ENCODE peak calls at places on chromosomes 13 and 19, in four cellular contexts. Y, W, R and V are unnamed samples.

GRCh38 chr19:49447485-49448431 is 3.9 kb downstream of the PIH1D1 start:
- DNase-seq in R (no peak), Y (peak; percentile 67), W (peak; percentile 91), V (peak; percentile 51)

GRCh38 chr13:77774181-77774580 is 76.7 kb downstream of the SLAIN1 start:
- DNase-seq in W (no peak), R (no peak), Y (no peak), V (no peak)

GRCh38 chr19:33863436-33863835 is 66.8 kb downstream of the KCTD15 start:
- DNase-seq in R (no peak), Y (no peak), W (no peak), V (no peak)

GRCh38 chr13:32237681-32238080 is 77.5 kb downstream of the ZAR1L start:
- DNase-seq in R (no peak), Y (no peak), W (no peak), V (no peak)

GRCh38 chr13:26471807-26472206 is 85.7 kb upstream of the WASF3 start:
- DNase-seq in W (no peak), R (no peak), Y (no peak), V (no peak)

GRCh38 chr19:16571283-16571682 is 932 bp downstream of the SLC35E1 start:
- DNase-seq in Y (no peak), R (peak; percentile 42), W (no peak), V (no peak)

GRCh38 chr13:30685320-30685859 is 50.0 kb upstream of the ALOX5AP start:
- DNase-seq in R (no peak), Y (no peak), W (no peak), V (no peak)

GRCh38 chr13:22262328-22262920 is 591.6 kb downstream of the FGF9 start:
- DNase-seq in Y (no peak), R (no peak), W (no peak), V (no peak)

GRCh38 chr13:95708390-95708774 is 31.4 kb downstream of the DNAJC3 start:
- DNase-seq in W (no peak), Y (no peak), R (no peak), V (no peak)

GRCh38 chr13:113002206-113002821 is 33.3 kb downstream of the MCF2L start:
- DNase-seq in W (peak; percentile 79), R (peak; percentile 35), Y (no peak), V (peak; percentile 59)

GRCh38 chr13:50085063-50085462 is 69.8 kb downstream of the KCNRG start:
- DNase-seq in Y (no peak), R (no peak), W (no peak), V (peak; percentile 5)
- TF ChIP-seq CTCF in Y (peak; percentile 58), R (peak; percentile 65), W (peak; percentile 40), V (peak; percentile 63)

GRCh38 chr19:4115050-4115817 is 8.7 kb downstream of the MAP2K2 start:
- DNase-seq in W (no peak), Y (no peak), R (no peak), V (no peak)
- TF ChIP-seq CTCF in W (no peak), Y (no peak), R (no peak), V (no peak)

DNA sequence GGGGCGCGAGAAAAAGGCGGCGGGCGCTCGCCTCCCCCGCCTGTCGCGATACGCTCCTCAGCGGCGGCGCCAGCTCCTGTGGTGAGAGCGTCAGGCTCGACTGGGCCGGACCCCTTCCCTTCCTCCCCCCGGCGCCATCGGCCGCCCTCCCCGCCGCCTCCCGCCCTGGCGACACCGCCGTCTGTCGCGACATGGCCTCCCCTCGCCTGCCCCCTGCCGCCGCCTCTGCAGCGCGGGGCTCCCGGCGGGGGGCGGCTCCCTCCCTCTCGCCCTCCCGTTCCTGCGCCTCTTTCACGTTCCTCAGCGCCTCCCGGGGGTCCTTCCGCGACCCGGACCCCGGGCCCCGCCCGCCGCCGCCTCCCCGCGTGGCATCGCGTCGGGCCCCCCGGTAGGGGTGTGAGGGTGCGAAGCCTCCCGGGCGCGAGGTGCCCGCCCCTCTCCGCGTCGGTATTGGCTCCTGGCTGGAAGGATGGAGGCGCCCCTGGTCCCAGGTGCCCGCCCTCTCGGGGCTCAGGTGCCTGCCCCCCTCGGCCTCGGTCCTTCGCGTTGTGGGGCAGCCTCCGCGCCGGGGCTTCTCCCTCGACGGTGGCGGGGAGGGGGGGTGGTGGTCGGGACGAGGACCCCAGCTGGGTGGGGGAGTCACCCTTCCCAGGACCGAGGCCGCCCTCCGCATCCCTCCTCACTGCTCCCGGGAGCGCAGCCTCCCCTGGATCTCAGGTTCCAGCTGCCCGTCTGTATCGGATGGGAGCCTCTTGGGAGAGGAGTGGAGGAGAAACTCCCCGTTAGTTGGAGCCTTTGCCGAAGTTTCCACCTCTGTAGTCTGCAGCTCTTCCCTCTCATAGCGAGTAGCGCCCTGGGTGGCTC is 583 bp downstream of the CNOT3 start:
- DNase-seq in Y (peak; percentile 66), R (peak; percentile 35), W (no peak), V (peak; percentile 60)
- TF ChIP-seq CTCF in Y (no peak), R (no peak), W (no peak), V (peak; percentile 26)

GRCh38 chr13:92573467-92574057 is 653.0 kb upstream of the GPC6 start:
- DNase-seq in W (peak; percentile 33), Y (no peak), R (no peak), V (peak; percentile 37)
- TF ChIP-seq CTCF in W (peak; percentile 31), Y (no peak), R (peak; percentile 28), V (peak; percentile 62)

GRCh38 chr19:14689598-14690503 is at the start of gene ZNF333:
- DNase-seq in Y (peak; percentile 95), W (peak; percentile 100), R (peak; percentile 95), V (peak; percentile 100)
- TF ChIP-seq CTCF in Y (no peak), W (no peak), R (peak; percentile 9), V (no peak)